ENCODE peak calls at places on chromosome 9, in four cellular contexts. L is HepG2, G is H1, S is GM12878. U is an unnamed sample.

GRCh38 chr9:26893030-26893676 is 551 bp upstream of the CAAP1 start:
- DNase-seq in L (no peak), G (no peak), S (no peak), U (no peak)

GRCh38 chr9:133578524-133579230 is 30.5 kb downstream of the FAM163B start:
- DNase-seq in L (no peak), G (no peak), S (no peak), U (no peak)

GRCh38 chr9:92647671-92648446 is 22.1 kb downstream of the IPPK start:
- DNase-seq in L (no peak), G (no peak), S (no peak), U (no peak)

GRCh38 chr9:127523312-127523851 is 72.1 kb downstream of the LRSAM1 start:
- DNase-seq in L (no peak), G (no peak), S (no peak), U (no peak)

GRCh38 chr9:2469681-2470141 is 151.9 kb upstream of the VLDLR start:
- DNase-seq in L (no peak), G (peak; percentile 5), S (peak; percentile 7), U (peak; percentile 13)

GRCh38 chr9:68706579-68707201 is 1.6 kb downstream of the PIP5K1B start:
- DNase-seq in L (no peak), G (no peak), S (peak; percentile 63), U (no peak)

GRCh38 chr9:89740722-89741121 is 135.9 kb downstream of the GADD45G start:
- DNase-seq in L (no peak), G (no peak), S (peak; percentile 57), U (no peak)

GRCh38 chr9:91117959-91118651 is 243.6 kb downstream of the AUH start:
- DNase-seq in L (no peak), G (peak; percentile 23), S (no peak), U (no peak)

GRCh38 chr9:34558341-34558740 is 31.2 kb downstream of the CNTFR start:
- DNase-seq in L (no peak), G (no peak), S (no peak), U (no peak)

GRCh38 chr9:133850161-133850560 is 112.0 kb upstream of the SARDH start:
- DNase-seq in L (no peak), G (no peak), S (no peak), U (no peak)

GRCh38 chr9:21626493-21626892 is 144.4 kb upstream of the IFNE start:
- DNase-seq in L (no peak), G (no peak), S (no peak), U (no peak)

GRCh38 chr9:15423328-15423985 is 781 bp downstream of the SNAPC3 start:
- DNase-seq in L (no peak), G (no peak), S (no peak), U (no peak)

GRCh38 chr9:110555971-110556370 is 23.6 kb downstream of the SVEP1 start:
- DNase-seq in L (peak; percentile 62), G (no peak), S (no peak), U (no peak)

GRCh38 chr9:134792627-134793026 is 88.0 kb upstream of the FCN2 start:
- DNase-seq in L (no peak), G (no peak), S (no peak), U (no peak)

GRCh38 chr9:96417051-96417586 is 1.1 kb downstream of the ZNF367 start:
- DNase-seq in L (peak; percentile 68), G (peak; percentile 50), S (peak; percentile 48), U (peak; percentile 70)

GRCh38 chr9:97556721-97557605 is 55.5 kb downstream of the TMOD1 start:
- DNase-seq in L (no peak), G (no peak), S (no peak), U (no peak)

GRCh38 chr9:96333958-96334357 is 32.0 kb upstream of the HSD17B3 start:
- DNase-seq in L (no peak), G (no peak), S (no peak), U (no peak)

GRCh38 chr9:113919422-113919821 is 43.3 kb downstream of the ZNF618 start:
- DNase-seq in L (no peak), G (no peak), S (no peak), U (no peak)

GRCh38 chr9:2824564-2824963 is 19.3 kb downstream of the PUM3 start:
- DNase-seq in L (no peak), G (no peak), S (no peak), U (no peak)

GRCh38 chr9:83355024-83355444 is 183.2 kb downstream of the FRMD3 start:
- DNase-seq in L (no peak), G (no peak), S (no peak), U (no peak)

GRCh38 chr9:131282688-131283422 is 6.5 kb upstream of the FAM78A start:
- DNase-seq in L (no peak), G (no peak), S (no peak), U (peak; percentile 52)
- TF ChIP-seq SUZ12 in L (no peak), G (no peak), S (no peak), U (no peak)

DNA sequence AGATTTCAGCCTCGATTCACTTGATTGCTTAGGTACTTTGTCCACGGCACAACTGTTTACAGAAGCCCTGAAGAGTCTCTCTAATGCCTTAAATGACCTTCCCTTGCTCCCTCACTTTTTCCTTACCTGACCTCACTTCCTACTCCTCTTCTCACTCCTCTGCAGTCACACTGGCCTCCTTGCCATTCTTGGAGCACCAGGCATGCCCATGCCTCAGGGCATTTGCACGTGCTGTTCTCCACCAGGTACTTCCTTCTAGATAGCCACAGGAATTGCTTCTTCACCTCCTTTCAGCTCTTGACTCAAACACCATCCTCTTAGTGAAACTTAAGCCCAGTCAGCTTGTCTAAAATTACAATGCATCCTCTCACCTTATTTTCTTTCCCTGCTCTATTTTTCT is 52.4 kb upstream of the TRAF1 start:
- DNase-seq in L (no peak), G (no peak), S (no peak), U (no peak)
- H3K4me3 ChIP-seq in L (no peak overlapping the region), G (no peak overlapping the region), S (no peak overlapping the region), U (no peak overlapping the region)

DNA sequence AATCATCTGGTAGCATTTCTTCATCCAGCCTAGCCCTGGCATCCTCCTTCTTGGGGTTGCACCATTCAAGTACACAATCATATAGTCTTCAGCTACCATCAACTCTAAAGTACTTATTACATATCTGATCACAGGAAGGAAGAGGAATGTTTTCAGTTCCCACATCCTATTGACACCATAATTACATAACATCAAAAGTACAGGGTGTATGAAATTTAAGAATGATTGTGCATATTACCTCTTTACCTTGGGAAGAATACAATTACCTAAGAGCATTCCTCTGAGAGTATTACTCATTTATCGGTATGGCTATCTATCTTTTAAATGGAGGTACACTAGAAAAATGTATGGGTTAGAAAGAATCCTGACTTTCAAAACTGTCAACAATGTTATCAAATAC is 126.8 kb upstream of the PCA3 start:
- DNase-seq in L (no peak), G (no peak), S (no peak), U (no peak)
- TF ChIP-seq YY1 in L (no peak), G (no peak), S (no peak), U (no peak)

GRCh38 chr9:124493218-124493617 is 14.0 kb downstream of the NR5A1 start:
- DNase-seq in L (no peak), G (no peak), S (no peak), U (no peak)

GRCh38 chr9:124493794-124494479 is 13.3 kb downstream of the NR5A1 start:
- DNase-seq in L (no peak), G (no peak), S (no peak), U (no peak)

GRCh38 chr9:124495105-124496074 is 11.8 kb downstream of the NR5A1 start:
- DNase-seq in L (no peak), G (no peak), S (no peak), U (no peak)

GRCh38 chr9:124491049-124491975 is 15.9 kb downstream of the NR5A1 start:
- DNase-seq in L (no peak), G (no peak), S (no peak), U (no peak)

GRCh38 chr9:124492818-124493217 is 14.4 kb downstream of the NR5A1 start:
- DNase-seq in L (no peak), G (no peak), S (no peak), U (no peak)
- TF ChIP-seq SUZ12 in L (no peak), G (no peak), S (no peak), U (no peak)

GRCh38 chr9:98777618-98778017 is 18.7 kb downstream of the ANKS6 start:
- DNase-seq in L (no peak), G (no peak), S (no peak), U (no peak)

GRCh38 chr9:98781588-98782383 is 14.6 kb downstream of the ANKS6 start:
- DNase-seq in L (peak; percentile 22), G (no peak), S (no peak), U (no peak)

GRCh38 chr9:98778251-98778650 is 18.1 kb downstream of the ANKS6 start:
- DNase-seq in L (no peak), G (no peak), S (no peak), U (no peak)

GRCh38 chr9:98778711-98779530 is 17.4 kb downstream of the ANKS6 start:
- DNase-seq in L (peak; percentile 59), G (no peak), S (no peak), U (no peak)

GRCh38 chr9:98780059-98780749 is 16.2 kb downstream of the ANKS6 start:
- DNase-seq in L (no peak), G (no peak), S (no peak), U (no peak)
- H3K4me3 ChIP-seq in L (no peak overlapping the region), G (no peak overlapping the region), S (no peak overlapping the region), U (no peak overlapping the region)

U was measured in NT2/D1.